ENCODE peak calls at places on chromosomes 13 and 19, in seven cellular contexts. Y is fibroblast of pulmonary artery, V is NB4, Z is ascending aorta, D is WTC11, O is Caco-2, R is HFFc6. Q is an unnamed sample.

GRCh38 chr13:114161644-114162532 is 17.2 kb upstream of the CFAP97D2 start:
- DNase-seq in D (no peak), V (peak), O (peak), Z (no peak), Y (peak), R (no peak), Q (no peak)

GRCh38 chr19:18999896-19000620 is 33.3 kb downstream of the SUGP2 start:
- DNase-seq in R (no peak), O (no peak), V (peak), Z (no peak), D (peak), Y (peak), Q (no peak)

GRCh38 chr19:15154002-15154612 is 46.7 kb downstream of the NOTCH3 start:
- DNase-seq in Z (no peak), O (peak), D (peak), V (peak), R (peak), Y (peak), Q (no peak)

GRCh38 chr19:17654993-17655392 is 33.2 kb downstream of the UNC13A start:
- DNase-seq in Y (no peak), D (peak), V (no peak), R (no peak), Z (no peak), O (no peak), Q (no peak)

GRCh38 chr13:47474326-47474725 is 526.7 kb downstream of the SUCLA2 start:
- DNase-seq in R (no peak), O (no peak), V (no peak), D (no peak), Y (no peak), Z (no peak), Q (no peak)

GRCh38 chr19:13038306-13039210 is 43.3 kb downstream of the NFIX start:
- DNase-seq in Y (no peak), V (no peak), R (no peak), Z (no peak), D (no peak), O (no peak), Q (no peak)

GRCh38 chr13:34357435-34358232 is 539.7 kb downstream of the RFC3 start:
- DNase-seq in Z (no peak), Y (peak), R (peak), O (no peak), V (peak), D (no peak), Q (no peak)

GRCh38 chr19:56383826-56384605 is 9.3 kb downstream of the ZNF582 start:
- DNase-seq in O (no peak), Y (no peak), D (no peak), Z (no peak), R (peak), V (no peak), Q (no peak)

GRCh38 chr13:114067381-114067885 is 65.0 kb downstream of the RASA3 start:
- DNase-seq in R (peak), Y (peak), O (peak), D (no peak), V (peak), Z (no peak), Q (no peak)

GRCh38 chr13:43905435-43906031 is 25.8 kb downstream of the LACC1 start:
- DNase-seq in V (peak), Z (no peak), O (no peak), R (peak), D (no peak), Y (peak), Q (no peak)

GRCh38 chr19:49098795-49099194 is 13.5 kb downstream of the SNRNP70 start:
- DNase-seq in D (no peak), O (no peak), V (no peak), Z (no peak), Y (no peak), R (no peak), Q (no peak)

GRCh38 chr13:94660695-94661324 is 51.5 kb downstream of the SOX21 start:
- DNase-seq in R (peak), Z (no peak), O (peak), V (peak), Y (peak), D (no peak), Q (no peak)

GRCh38 chr19:3124630-3125029 is 11.2 kb upstream of the GNA15 start:
- DNase-seq in Y (no peak), O (no peak), R (no peak), Z (no peak), V (no peak), D (no peak), Q (no peak)

GRCh38 chr19:3722443-3723109 is 14.4 kb downstream of the TJP3 start:
- DNase-seq in D (peak), R (no peak), Z (no peak), V (no peak), O (peak), Y (no peak), Q (no peak)

GRCh38 chr13:21033866-21034601 is 27.4 kb downstream of the LATS2 start:
- DNase-seq in Y (no peak), O (no peak), Z (no peak), D (no peak), R (peak), V (peak), Q (no peak)

GRCh38 chr19:46124638-46125115 is at the start of gene IGFL3:
- DNase-seq in D (no peak), V (peak), R (peak), Y (no peak), O (no peak), Z (no peak), Q (no peak)

GRCh38 chr19:37227996-37228395 is 10.0 kb downstream of the ZNF383 start:
- DNase-seq in V (peak), Y (no peak), Z (no peak), R (no peak), D (peak), O (no peak), Q (peak)
- TF ChIP-seq CTCF in V (peak), Y (peak), Z (no peak), R (peak), D (peak), O (peak), Q (peak)

GRCh38 chr19:51339687-51340656 is 2.0 kb downstream of the VSIG10L start:
- DNase-seq in R (peak), Y (peak), Z (peak), D (peak), V (peak), O (peak), Q (peak)
- TF ChIP-seq CTCF in R (peak), Y (no peak), Z (peak), D (no peak), V (no peak), O (no peak), Q (no peak)

GRCh38 chr19:7739211-7739752 is 7.4 kb upstream of the CLEC4G start:
- DNase-seq in Y (no peak), D (no peak), V (no peak), Z (no peak), R (no peak), O (no peak), Q (no peak)
- TF ChIP-seq CTCF in Y (no peak), D (no peak), V (no peak), Z (no peak), R (no peak), O (no peak), Q (no peak)

DNA sequence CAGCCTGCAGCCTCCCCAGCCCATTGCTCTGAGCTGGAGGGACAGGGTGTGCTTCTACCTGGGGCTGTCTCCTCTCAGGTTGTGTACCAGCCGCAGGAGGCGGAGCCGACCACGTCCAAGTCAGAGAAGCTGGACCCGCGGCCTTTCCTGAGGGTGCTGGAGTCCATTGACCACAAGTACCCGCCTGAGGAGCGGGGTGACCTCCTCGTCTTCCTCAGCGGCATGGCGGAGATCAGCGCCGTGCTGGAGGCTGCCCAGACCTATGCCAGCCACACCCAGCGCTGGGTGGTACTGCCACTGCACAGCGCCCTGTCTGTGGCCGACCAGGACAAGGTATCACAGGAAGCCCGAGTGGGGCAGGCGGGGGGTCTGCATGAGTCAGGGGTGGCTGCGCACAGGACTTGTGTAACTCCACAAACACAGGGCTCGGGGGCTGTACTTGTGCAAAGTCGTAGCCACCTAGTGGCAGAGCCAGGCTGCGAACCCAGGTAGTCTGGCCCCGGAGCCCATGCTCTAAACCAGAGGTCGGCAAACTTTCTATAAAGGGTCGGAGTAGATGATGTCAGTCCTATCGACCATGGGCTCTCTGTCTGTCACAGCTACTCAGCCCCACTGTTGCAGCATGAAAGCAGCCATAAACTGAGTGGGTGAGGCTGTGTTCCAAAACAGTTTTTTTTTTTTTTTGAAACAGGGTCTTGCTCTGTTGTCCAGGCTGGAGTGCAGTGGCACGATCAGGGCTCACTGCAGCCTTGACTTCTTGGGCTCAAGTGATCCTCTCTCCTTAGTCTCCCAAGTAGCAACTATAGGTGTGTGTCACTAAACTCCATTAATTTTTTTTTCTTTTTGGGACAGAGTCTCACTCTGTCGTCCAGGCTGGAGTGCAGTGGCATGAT is 8.9 kb downstream of the DHX34 start:
- DNase-seq in R (no peak), Y (no peak), Z (no peak), D (peak), V (peak), O (no peak), Q (no peak)
- TF ChIP-seq CTCF in R (peak), Y (peak), Z (no peak), D (no peak), V (peak), O (peak), Q (no peak)

Q was measured in natural killer cell.